ENCODE peak calls at places on chromosomes 3 and 15, in six cellular contexts. One of them, this sample, is unnamed. For H3K4me1, the result is how much of the 10 kb centered on the place peaks cover.

GRCh38 chr15:41281236-41281635 is 50.2 kb downstream of the CHP1 start:
- DNase-seq in MM.1S: no peak
- DNase-seq in CD4-positive, alpha-beta memory T cell: no peak
- DNase-seq in fibroblast of lung: peak
- DNase-seq in tibial artery: no peak
- DNase-seq in psoas muscle: no peak
- DNase-seq in this sample: no peak

GRCh38 chr3:43584043-43584826 is 37.6 kb downstream of the ANO10 start:
- DNase-seq in tibial artery: no peak
- DNase-seq in psoas muscle: no peak
- DNase-seq in MM.1S: no peak
- DNase-seq in fibroblast of lung: no peak
- DNase-seq in CD4-positive, alpha-beta memory T cell: no peak
- DNase-seq in this sample: peak

GRCh38 chr3:117483839-117484238 is 774.3 kb downstream of the TUSC7 start:
- DNase-seq in MM.1S: no peak
- DNase-seq in fibroblast of lung: no peak
- DNase-seq in tibial artery: no peak
- DNase-seq in psoas muscle: no peak
- DNase-seq in CD4-positive, alpha-beta memory T cell: no peak
- DNase-seq in this sample: no peak

GRCh38 chr15:85282504-85283115 is 97.8 kb upstream of the AKAP13 start:
- DNase-seq in psoas muscle: peak
- DNase-seq in CD4-positive, alpha-beta memory T cell: no peak
- DNase-seq in MM.1S: no peak
- DNase-seq in fibroblast of lung: peak
- DNase-seq in tibial artery: no peak
- DNase-seq in this sample: no peak

GRCh38 chr3:56673781-56674457 is 9.1 kb downstream of the TASOR start:
- DNase-seq in psoas muscle: no peak
- DNase-seq in CD4-positive, alpha-beta memory T cell: no peak
- DNase-seq in fibroblast of lung: no peak
- DNase-seq in MM.1S: no peak
- DNase-seq in tibial artery: no peak
- DNase-seq in this sample: no peak

GRCh38 chr3:37628711-37629301 is 232.9 kb upstream of the CTDSPL start:
- DNase-seq in MM.1S: no peak
- DNase-seq in psoas muscle: no peak
- DNase-seq in tibial artery: no peak
- DNase-seq in CD4-positive, alpha-beta memory T cell: no peak
- DNase-seq in fibroblast of lung: peak
- DNase-seq in this sample: no peak

GRCh38 chr15:56927816-56928215 is 9.4 kb downstream of the TCF12 start:
- DNase-seq in psoas muscle: no peak
- DNase-seq in tibial artery: no peak
- DNase-seq in CD4-positive, alpha-beta memory T cell: no peak
- DNase-seq in MM.1S: no peak
- DNase-seq in fibroblast of lung: no peak
- DNase-seq in this sample: no peak

GRCh38 chr15:82663186-82663600 is 16.0 kb upstream of the CPEB1 start:
- DNase-seq in psoas muscle: peak
- DNase-seq in MM.1S: peak
- DNase-seq in tibial artery: no peak
- DNase-seq in fibroblast of lung: peak
- DNase-seq in CD4-positive, alpha-beta memory T cell: peak
- DNase-seq in this sample: no peak

GRCh38 chr15:57726411-57726810 is 19.9 kb downstream of the POLR2M start:
- DNase-seq in CD4-positive, alpha-beta memory T cell: no peak
- DNase-seq in psoas muscle: no peak
- DNase-seq in tibial artery: no peak
- DNase-seq in MM.1S: no peak
- DNase-seq in fibroblast of lung: no peak
- DNase-seq in this sample: no peak

DNA sequence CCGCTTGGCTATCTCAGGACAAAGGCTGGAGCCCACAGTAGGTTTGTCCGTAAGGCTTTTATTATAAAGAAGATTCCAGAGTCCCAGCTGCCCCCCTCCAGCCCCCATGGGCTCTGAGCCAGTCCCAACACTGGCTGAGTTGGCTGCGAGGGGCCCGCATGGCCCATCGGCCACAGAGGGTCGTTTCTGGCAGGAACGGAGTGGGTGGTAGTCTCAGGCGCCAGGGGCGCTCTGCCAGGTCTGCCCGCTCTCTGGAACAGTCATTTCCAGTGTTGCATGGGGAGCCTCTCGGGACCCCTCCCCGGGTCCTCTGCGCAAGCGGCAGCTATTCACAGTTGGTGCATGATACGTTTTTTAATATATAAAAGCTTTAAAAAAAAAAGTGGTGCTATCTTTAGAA is 12.2 kb downstream of the H1-8 start:
- DNase-seq in tibial artery: no peak
- DNase-seq in psoas muscle: peak
- DNase-seq in CD4-positive, alpha-beta memory T cell: no peak
- DNase-seq in MM.1S: no peak
- DNase-seq in fibroblast of lung: no peak
- DNase-seq in this sample: no peak
- H3K4me1 ChIP-seq in tibial artery: half or more
- H3K4me1 ChIP-seq in psoas muscle: under half
- H3K4me1 ChIP-seq in CD4-positive, alpha-beta memory T cell: under half
- H3K4me1 ChIP-seq in MM.1S: under half
- H3K4me1 ChIP-seq in fibroblast of lung: under half
- H3K4me1 ChIP-seq in this sample: under half

GRCh38 chr15:93074596-93074995 is 14.4 kb downstream of the RGMA start:
- DNase-seq in MM.1S: no peak
- DNase-seq in tibial artery: no peak
- DNase-seq in fibroblast of lung: no peak
- DNase-seq in CD4-positive, alpha-beta memory T cell: no peak
- DNase-seq in psoas muscle: no peak
- DNase-seq in this sample: no peak

GRCh38 chr15:93076875-93077274 is 12.1 kb downstream of the RGMA start:
- DNase-seq in CD4-positive, alpha-beta memory T cell: no peak
- DNase-seq in tibial artery: no peak
- DNase-seq in psoas muscle: no peak
- DNase-seq in MM.1S: no peak
- DNase-seq in fibroblast of lung: no peak
- DNase-seq in this sample: no peak

GRCh38 chr15:93072440-93073394 is 16.3 kb downstream of the RGMA start:
- DNase-seq in CD4-positive, alpha-beta memory T cell: no peak
- DNase-seq in fibroblast of lung: peak
- DNase-seq in tibial artery: peak
- DNase-seq in MM.1S: no peak
- DNase-seq in psoas muscle: peak
- DNase-seq in this sample: no peak

GRCh38 chr15:93073465-93073952 is 15.5 kb downstream of the RGMA start:
- DNase-seq in CD4-positive, alpha-beta memory T cell: no peak
- DNase-seq in psoas muscle: no peak
- DNase-seq in tibial artery: no peak
- DNase-seq in fibroblast of lung: no peak
- DNase-seq in MM.1S: no peak
- DNase-seq in this sample: no peak

DNA sequence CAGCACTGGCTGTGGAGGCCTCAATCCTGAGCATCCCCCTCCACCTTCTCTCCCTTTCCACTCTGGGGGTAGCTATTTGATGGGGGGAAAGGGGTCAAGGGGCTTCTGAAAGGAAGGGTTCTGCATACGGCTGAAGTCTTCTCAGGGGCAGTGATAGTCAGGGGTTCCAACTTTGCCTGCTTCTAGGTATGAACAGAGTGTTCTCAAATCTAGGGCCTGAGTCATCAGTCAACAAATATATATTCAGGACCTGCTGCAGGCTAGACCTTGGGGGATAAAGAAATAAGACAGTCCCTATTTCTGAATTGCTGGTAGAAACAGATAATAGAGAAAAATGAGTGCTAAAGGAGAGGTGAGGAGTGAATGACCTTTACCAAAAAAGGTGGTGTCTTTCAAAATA is 12.8 kb downstream of the RGMA start:
- DNase-seq in CD4-positive, alpha-beta memory T cell: no peak
- DNase-seq in MM.1S: no peak
- DNase-seq in psoas muscle: no peak
- DNase-seq in fibroblast of lung: no peak
- DNase-seq in tibial artery: no peak
- DNase-seq in this sample: no peak
- H3K4me1 ChIP-seq in CD4-positive, alpha-beta memory T cell: under half
- H3K4me1 ChIP-seq in MM.1S: under half
- H3K4me1 ChIP-seq in psoas muscle: half or more
- H3K4me1 ChIP-seq in fibroblast of lung: under half
- H3K4me1 ChIP-seq in tibial artery: under half
- H3K4me1 ChIP-seq in this sample: under half

DNA sequence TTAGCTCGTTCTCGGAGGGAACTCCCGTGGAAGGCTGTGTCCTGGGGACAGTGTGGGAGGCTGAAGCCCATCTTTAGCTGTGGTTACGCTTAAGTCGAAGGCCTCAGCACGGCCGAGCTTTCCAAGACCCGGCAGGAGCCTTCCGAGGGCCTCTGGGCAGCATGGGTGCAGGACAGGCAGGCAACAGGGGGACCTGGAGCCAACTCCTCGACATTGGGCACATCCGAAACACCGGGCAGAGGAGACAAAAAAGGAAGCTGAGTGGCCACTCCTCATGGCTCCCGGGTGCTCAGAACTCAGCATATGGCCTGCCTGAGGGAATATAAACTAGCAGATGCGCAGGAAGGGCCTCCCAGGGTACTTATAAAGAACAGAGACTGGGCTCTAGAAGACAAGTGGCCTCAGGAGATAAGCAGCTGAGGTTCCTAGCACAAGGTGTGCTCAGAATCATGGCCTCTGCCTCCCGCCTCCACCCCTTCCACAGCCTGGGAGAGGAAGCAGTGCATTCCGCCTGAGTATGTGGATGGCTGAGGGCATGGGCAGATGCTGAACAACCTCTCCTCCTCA is 34.1 kb downstream of the ABTB1 start:
- DNase-seq in psoas muscle: no peak
- DNase-seq in MM.1S: no peak
- DNase-seq in tibial artery: no peak
- DNase-seq in CD4-positive, alpha-beta memory T cell: no peak
- DNase-seq in fibroblast of lung: no peak
- DNase-seq in this sample: no peak
- H3K4me1 ChIP-seq in psoas muscle: under half
- H3K4me1 ChIP-seq in MM.1S: under half
- H3K4me1 ChIP-seq in tibial artery: under half
- H3K4me1 ChIP-seq in CD4-positive, alpha-beta memory T cell: under half
- H3K4me1 ChIP-seq in fibroblast of lung: under half
- H3K4me1 ChIP-seq in this sample: under half

GRCh38 chr15:40044717-40045571 is 6.0 kb upstream of the SRP14 start:
- DNase-seq in MM.1S: peak
- DNase-seq in tibial artery: peak
- DNase-seq in CD4-positive, alpha-beta memory T cell: peak
- DNase-seq in fibroblast of lung: peak
- DNase-seq in psoas muscle: peak
- DNase-seq in this sample: peak
- H3K4me1 ChIP-seq in MM.1S: under half
- H3K4me1 ChIP-seq in tibial artery: under half
- H3K4me1 ChIP-seq in CD4-positive, alpha-beta memory T cell: half or more
- H3K4me1 ChIP-seq in fibroblast of lung: under half
- H3K4me1 ChIP-seq in psoas muscle: under half
- H3K4me1 ChIP-seq in this sample: half or more

GRCh38 chr3:63948995-63949394 is 36.8 kb upstream of the SCAANT1 start:
- DNase-seq in CD4-positive, alpha-beta memory T cell: no peak
- DNase-seq in psoas muscle: no peak
- DNase-seq in MM.1S: no peak
- DNase-seq in tibial artery: no peak
- DNase-seq in fibroblast of lung: peak
- DNase-seq in this sample: no peak
- H3K4me1 ChIP-seq in CD4-positive, alpha-beta memory T cell: half or more
- H3K4me1 ChIP-seq in psoas muscle: under half
- H3K4me1 ChIP-seq in MM.1S: under half
- H3K4me1 ChIP-seq in tibial artery: under half
- H3K4me1 ChIP-seq in fibroblast of lung: under half
- H3K4me1 ChIP-seq in this sample: under half

GRCh38 chr3:46950177-46950576 is 26.4 kb downstream of the CCDC12 start:
- DNase-seq in CD4-positive, alpha-beta memory T cell: no peak
- DNase-seq in MM.1S: no peak
- DNase-seq in tibial artery: no peak
- DNase-seq in psoas muscle: no peak
- DNase-seq in fibroblast of lung: no peak
- DNase-seq in this sample: no peak
- H3K4me1 ChIP-seq in CD4-positive, alpha-beta memory T cell: half or more
- H3K4me1 ChIP-seq in MM.1S: under half
- H3K4me1 ChIP-seq in tibial artery: half or more
- H3K4me1 ChIP-seq in psoas muscle: half or more
- H3K4me1 ChIP-seq in fibroblast of lung: under half
- H3K4me1 ChIP-seq in this sample: half or more

GRCh38 chr3:100400782-100401673 is at the start of the genes LNP1 and TOMM70:
- DNase-seq in psoas muscle: peak
- DNase-seq in MM.1S: peak
- DNase-seq in CD4-positive, alpha-beta memory T cell: peak
- DNase-seq in tibial artery: peak
- DNase-seq in fibroblast of lung: peak
- DNase-seq in this sample: peak
- H3K4me1 ChIP-seq in psoas muscle: half or more
- H3K4me1 ChIP-seq in MM.1S: under half
- H3K4me1 ChIP-seq in CD4-positive, alpha-beta memory T cell: half or more
- H3K4me1 ChIP-seq in tibial artery: under half
- H3K4me1 ChIP-seq in fibroblast of lung: under half
- H3K4me1 ChIP-seq in this sample: under half

GRCh38 chr3:129611446-129611800 is 4.9 kb upstream of the PLXND1 start:
- DNase-seq in tibial artery: no peak
- DNase-seq in fibroblast of lung: no peak
- DNase-seq in MM.1S: no peak
- DNase-seq in psoas muscle: no peak
- DNase-seq in CD4-positive, alpha-beta memory T cell: no peak
- DNase-seq in this sample: no peak
- H3K4me1 ChIP-seq in tibial artery: under half
- H3K4me1 ChIP-seq in fibroblast of lung: under half
- H3K4me1 ChIP-seq in MM.1S: under half
- H3K4me1 ChIP-seq in psoas muscle: under half
- H3K4me1 ChIP-seq in CD4-positive, alpha-beta memory T cell: under half
- H3K4me1 ChIP-seq in this sample: under half